ENCODE peak calls at places on chromosomes 13 and 19, in six cellular contexts. O, Z, Q, V, R and G are unnamed samples.

GRCh38 chr19:47464619-47465018 is 7.1 kb downstream of the SLC8A2 start:
- DNase-seq in Z (no peak), Q (no peak), O (no peak), V (no peak), R (no peak), G (no peak)

GRCh38 chr19:45800009-45800553 is 7.4 kb upstream of the DMWD start:
- DNase-seq in V (no peak), O (no peak), Q (no peak), R (no peak), Z (no peak), G (no peak)

GRCh38 chr13:45102136-45102802 is 18.0 kb upstream of the GTF2F2 start:
- DNase-seq in Q (no peak), O (no peak), Z (no peak), V (no peak), R (no peak), G (no peak)

GRCh38 chr13:28794370-28794769 is 25.8 kb upstream of the MTUS2 start:
- DNase-seq in Z (no peak), O (no peak), V (no peak), R (no peak), Q (no peak), G (no peak)

GRCh38 chr13:114309806-114310410 is 4.4 kb upstream of the CHAMP1 start:
- DNase-seq in Q (no peak), V (no peak), O (no peak), R (no peak), Z (no peak), G (no peak)

GRCh38 chr19:17370026-17370587 is 7.0 kb downstream of the PLVAP start:
- DNase-seq in Z (no peak), V (peak; percentile 76), O (no peak), Q (no peak), R (no peak), G (no peak)

GRCh38 chr19:13959962-13960862 is 7.9 kb downstream of the DCAF15 start:
- DNase-seq in V (no peak), R (no peak), O (no peak), Z (no peak), Q (peak; percentile 37), G (no peak)

GRCh38 chr13:111937763-111938375 is 129.1 kb upstream of the SOX1 start:
- DNase-seq in V (no peak), Z (no peak), O (no peak), R (no peak), Q (no peak), G (no peak)

GRCh38 chr19:51552996-51553725 is 17.9 kb upstream of the ZNF175 start:
- DNase-seq in Q (no peak), O (peak; percentile 76), Z (peak; percentile 43), V (no peak), R (no peak), G (no peak)

GRCh38 chr19:12880551-12881171 is 588 bp downstream of the DNASE2 start:
- DNase-seq in Q (no peak), R (peak; percentile 81), Z (no peak), O (no peak), V (no peak), G (no peak)

GRCh38 chr13:112198611-112199010 is 131.7 kb downstream of the SOX1 start:
- DNase-seq in Q (no peak), O (no peak), Z (no peak), R (no peak), V (no peak), G (no peak)

GRCh38 chr13:113953561-113953960 is 20.3 kb downstream of the C13orf46 start:
- DNase-seq in Z (no peak), R (no peak), Q (no peak), O (no peak), V (no peak), G (no peak)

GRCh38 chr13:46339035-46339666 is 47.9 kb downstream of the RUBCNL start:
- DNase-seq in O (peak; percentile 30), Q (no peak), Z (peak; percentile 31), V (peak; percentile 5), R (no peak), G (no peak)

GRCh38 chr13:97125051-97125809 is 96.9 kb upstream of the MBNL2 start:
- DNase-seq in V (peak; percentile 67), Z (no peak), Q (no peak), O (no peak), R (no peak), G (no peak)

GRCh38 chr13:69168436-69168835 is 939.2 kb upstream of the ATXN8OS start:
- DNase-seq in V (no peak), Q (no peak), R (no peak), Z (no peak), O (no peak), G (no peak)

GRCh38 chr19:1104452-1105216 is 840 bp downstream of the GPX4 start:
- DNase-seq in Q (peak; percentile 62), V (peak; percentile 64), R (peak; percentile 91), Z (peak; percentile 82), O (peak; percentile 90), G (peak; percentile 77)

GRCh38 chr13:27969073-27969865 is at the start of gene CDX2:
- DNase-seq in V (no peak), Z (peak; percentile 92), O (no peak), Q (no peak), R (no peak), G (no peak)

GRCh38 chr19:48634424-48635262 is 2.5 kb downstream of the DBP start:
- DNase-seq in O (peak; percentile 98), Z (peak; percentile 98), V (peak; percentile 98), Q (peak; percentile 91), R (peak; percentile 99), G (peak; percentile 85)

GRCh38 chr13:103203750-103204330 is 137.6 kb upstream of the SLC10A2 start:
- DNase-seq in Q (no peak), V (no peak), O (no peak), R (no peak), Z (no peak), G (no peak)

GRCh38 chr19:23384166-23384565 is 11.1 kb downstream of the ZNF91 start:
- DNase-seq in O (no peak), R (no peak), V (no peak), Z (no peak), Q (no peak), G (no peak)

GRCh38 chr19:23381114-23381513 is 14.2 kb downstream of the ZNF91 start:
- DNase-seq in V (no peak), R (no peak), Z (no peak), O (no peak), Q (no peak), G (no peak)

GRCh38 chr19:23382955-23383354 is 12.3 kb downstream of the ZNF91 start:
- DNase-seq in O (no peak), Q (no peak), V (no peak), R (no peak), Z (no peak), G (no peak)

GRCh38 chr19:23377276-23377675 is 18.0 kb downstream of the ZNF91 start:
- DNase-seq in Q (no peak), O (no peak), Z (no peak), R (no peak), V (no peak), G (no peak)

DNA sequence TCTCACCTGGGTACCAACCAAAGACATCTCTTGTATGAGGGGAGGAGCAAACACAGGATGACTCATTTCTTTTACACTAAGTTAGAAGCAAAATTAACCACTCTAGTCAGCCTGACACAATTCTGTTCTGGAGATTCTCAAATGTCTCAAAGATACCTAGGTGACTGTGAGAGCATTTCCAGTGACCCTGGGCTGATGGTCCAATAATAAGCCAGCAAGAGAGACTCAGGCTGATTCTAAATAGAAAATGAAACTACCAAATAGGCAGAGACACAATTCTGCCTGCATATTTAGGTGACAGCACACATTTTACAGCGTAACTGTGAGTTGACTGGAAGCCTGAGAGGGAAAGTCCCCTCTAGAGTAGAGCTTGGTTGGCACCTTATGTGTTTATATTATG is 16.3 kb downstream of the ZNF91 start:
- DNase-seq in O (no peak), Z (no peak), V (no peak), Q (no peak), R (no peak), G (no peak)
- H3K9me3 ChIP-seq in O (peaks cover 30% of the 10 kb centered on the region), Z (peaks cover 50% of the 10 kb centered on the region), V (no peaks in the 10 kb centered on the region), Q (peaks cover 75% of the 10 kb centered on the region), R (peaks cover 8% of the 10 kb centered on the region), G (peaks cover 28% of the 10 kb centered on the region)

GRCh38 chr19:3801412-3802096 is 15.4 kb upstream of the MATK start:
- DNase-seq in O (peak; percentile 74), Z (peak; percentile 37), R (no peak), V (no peak), Q (peak; percentile 57), G (peak; percentile 37)

GRCh38 chr19:3793799-3794198 is 7.6 kb upstream of the MATK start:
- DNase-seq in O (no peak), V (no peak), Z (no peak), Q (no peak), R (no peak), G (no peak)

GRCh38 chr19:3803114-3803888 is 17.1 kb upstream of the MATK start:
- DNase-seq in R (no peak), Q (no peak), O (no peak), V (no peak), Z (no peak), G (no peak)

GRCh38 chr19:3796358-3796757 is 10.2 kb upstream of the MATK start:
- DNase-seq in Q (no peak), O (no peak), R (no peak), V (no peak), Z (no peak), G (no peak)

GRCh38 chr19:3798137-3798536 is 12.0 kb upstream of the MATK start:
- DNase-seq in Z (no peak), Q (peak; percentile 60), V (no peak), R (no peak), O (no peak), G (no peak)
- H3K9me3 ChIP-seq in Z (peaks cover 7% of the 10 kb centered on the region), Q (peaks cover 3% of the 10 kb centered on the region), V (no peaks in the 10 kb centered on the region), R (peaks cover 9% of the 10 kb centered on the region), O (peaks cover 13% of the 10 kb centered on the region), G (peaks cover 2% of the 10 kb centered on the region)

DNA sequence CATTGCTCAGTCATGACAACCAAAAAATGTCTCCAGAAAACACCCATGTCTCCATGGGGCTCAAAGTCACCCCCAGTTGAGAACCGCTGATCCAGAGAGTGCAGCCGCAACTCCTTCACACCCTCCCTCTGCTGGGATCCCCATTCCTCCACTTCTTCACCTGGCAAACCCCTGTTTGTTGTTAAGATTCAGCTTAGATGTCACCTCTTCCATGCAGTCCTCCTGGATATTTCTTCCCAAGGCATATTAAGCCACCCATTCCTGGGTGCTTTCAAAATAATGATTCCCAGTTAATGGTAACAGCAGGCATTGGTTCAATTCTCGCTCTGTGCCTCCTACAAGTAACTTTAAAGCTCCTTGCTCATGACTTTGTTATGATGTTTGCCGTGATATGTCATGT is 4.0 kb downstream of the OR10H1 start:
- DNase-seq in Z (no peak), R (no peak), O (no peak), V (no peak), Q (no peak), G (no peak)
- H3K9me3 ChIP-seq in Z (no peaks in the 10 kb centered on the region), R (no peaks in the 10 kb centered on the region), O (no peaks in the 10 kb centered on the region), V (no peaks in the 10 kb centered on the region), Q (no peaks in the 10 kb centered on the region), G (no peaks in the 10 kb centered on the region)

GRCh38 chr19:6969490-6969889 is 51.7 kb downstream of the MBD3L2B start:
- DNase-seq in Z (no peak), V (no peak), R (no peak), O (no peak), Q (no peak), G (no peak)

GRCh38 chr19:6970021-6970420 is 51.2 kb downstream of the MBD3L2B start:
- DNase-seq in O (no peak), V (no peak), Q (no peak), R (no peak), Z (no peak), G (no peak)

GRCh38 chr19:6970478-6970877 is 50.8 kb downstream of the MBD3L2B start:
- DNase-seq in O (no peak), Z (no peak), Q (no peak), R (no peak), V (no peak), G (no peak)

GRCh38 chr19:6967962-6968361 is 53.3 kb downstream of the MBD3L2B start:
- DNase-seq in V (no peak), O (no peak), Z (no peak), Q (no peak), R (no peak), G (no peak)

GRCh38 chr19:6971366-6971765 is 49.9 kb downstream of the MBD3L2B start:
- DNase-seq in Q (no peak), R (no peak), O (no peak), Z (no peak), V (no peak), G (no peak)
- H3K9me3 ChIP-seq in Q (no peaks in the 10 kb centered on the region), R (no peaks in the 10 kb centered on the region), O (no peaks in the 10 kb centered on the region), Z (no peaks in the 10 kb centered on the region), V (no peaks in the 10 kb centered on the region), G (no peaks in the 10 kb centered on the region)